ENCODE peak calls at places on chromosomes 1 and 21, in four cellular contexts. One of them, this sample, is unnamed.

GRCh38 chr1:151790940-151791651 is 796 bp upstream of the TDRKH start:
- DNase-seq in uterus: no peak
- DNase-seq in hepatocyte: peak; percentile 41
- DNase-seq in fibroblast of lung: no peak
- DNase-seq in this sample: no peak

GRCh38 chr1:230308039-230308438 is 118.1 kb downstream of the PGBD5 start:
- DNase-seq in uterus: peak; percentile 77
- DNase-seq in hepatocyte: peak; percentile 52
- DNase-seq in fibroblast of lung: peak; percentile 65
- DNase-seq in this sample: no peak

GRCh38 chr1:60859111-60859510 is 223.2 kb upstream of the NFIA start:
- DNase-seq in uterus: no peak
- DNase-seq in hepatocyte: no peak
- DNase-seq in fibroblast of lung: no peak
- DNase-seq in this sample: no peak

GRCh38 chr1:6823822-6824221 is 38.6 kb downstream of the CAMTA1 start:
- DNase-seq in uterus: no peak
- DNase-seq in hepatocyte: no peak
- DNase-seq in fibroblast of lung: no peak
- DNase-seq in this sample: no peak

GRCh38 chr1:156506450-156506849 is 5.9 kb upstream of the MEF2D start:
- DNase-seq in uterus: no peak
- DNase-seq in hepatocyte: no peak
- DNase-seq in fibroblast of lung: no peak
- DNase-seq in this sample: no peak

GRCh38 chr1:24507423-24507804 is 4.8 kb downstream of the RCAN3 start:
- DNase-seq in uterus: no peak
- DNase-seq in hepatocyte: no peak
- DNase-seq in fibroblast of lung: no peak
- DNase-seq in this sample: no peak

GRCh38 chr1:235739124-235739523 is 89.5 kb upstream of the GNG4 start:
- DNase-seq in uterus: no peak
- DNase-seq in hepatocyte: no peak
- DNase-seq in fibroblast of lung: peak; percentile 69
- DNase-seq in this sample: no peak

GRCh38 chr21:21290751-21291150 is 292.5 kb downstream of the NCAM2 start:
- DNase-seq in uterus: no peak
- DNase-seq in hepatocyte: no peak
- DNase-seq in fibroblast of lung: no peak
- DNase-seq in this sample: no peak

GRCh38 chr1:7373936-7374760 is 396.9 kb upstream of the VAMP3 start:
- DNase-seq in uterus: no peak
- DNase-seq in hepatocyte: no peak
- DNase-seq in fibroblast of lung: peak; percentile 27
- DNase-seq in this sample: no peak

GRCh38 chr1:9375912-9376311 is 83.2 kb downstream of the SPSB1 start:
- DNase-seq in uterus: peak; percentile 80
- DNase-seq in hepatocyte: no peak
- DNase-seq in fibroblast of lung: no peak
- DNase-seq in this sample: no peak

GRCh38 chr1:32592953-32593352 is 53.7 kb downstream of the ZBTB8A start:
- DNase-seq in uterus: no peak
- DNase-seq in hepatocyte: no peak
- DNase-seq in fibroblast of lung: peak; percentile 17
- DNase-seq in this sample: no peak

GRCh38 chr1:246095441-246095840 is 411.6 kb downstream of the SMYD3 start:
- DNase-seq in uterus: no peak
- DNase-seq in hepatocyte: no peak
- DNase-seq in fibroblast of lung: no peak
- DNase-seq in this sample: no peak

GRCh38 chr1:156852414-156852874 is 6.5 kb downstream of the INSRR start:
- DNase-seq in uterus: peak; percentile 50
- DNase-seq in hepatocyte: no peak
- DNase-seq in fibroblast of lung: peak; percentile 48
- DNase-seq in this sample: no peak

GRCh38 chr1:59096501-59096900 is 200.4 kb upstream of the FGGY start:
- DNase-seq in uterus: no peak
- DNase-seq in hepatocyte: no peak
- DNase-seq in fibroblast of lung: no peak
- DNase-seq in this sample: no peak

GRCh38 chr1:66267211-66267940 is 266.6 kb upstream of the SGIP1 start:
- DNase-seq in uterus: no peak
- DNase-seq in hepatocyte: no peak
- DNase-seq in fibroblast of lung: peak; percentile 39
- DNase-seq in this sample: peak; percentile 59

GRCh38 chr1:244552336-244552735 is 91.3 kb downstream of the CATSPERE start:
- DNase-seq in uterus: no peak
- DNase-seq in hepatocyte: no peak
- DNase-seq in fibroblast of lung: no peak
- DNase-seq in this sample: no peak

GRCh38 chr1:212914789-212915188 is 35.6 kb upstream of the VASH2 start:
- DNase-seq in uterus: no peak
- DNase-seq in hepatocyte: no peak
- DNase-seq in fibroblast of lung: no peak
- DNase-seq in this sample: no peak

GRCh38 chr1:114201486-114201885 is 47.8 kb upstream of the SYT6 start:
- DNase-seq in uterus: no peak
- DNase-seq in hepatocyte: no peak
- DNase-seq in fibroblast of lung: no peak
- DNase-seq in this sample: no peak

GRCh38 chr1:114196992-114197907 is 43.6 kb upstream of the SYT6 start:
- DNase-seq in uterus: no peak
- DNase-seq in hepatocyte: no peak
- DNase-seq in fibroblast of lung: no peak
- DNase-seq in this sample: peak; percentile 96

GRCh38 chr1:114203722-114204121 is 50.1 kb upstream of the SYT6 start:
- DNase-seq in uterus: no peak
- DNase-seq in hepatocyte: no peak
- DNase-seq in fibroblast of lung: no peak
- DNase-seq in this sample: no peak

GRCh38 chr1:114195819-114196218 is 42.1 kb upstream of the SYT6 start:
- DNase-seq in uterus: no peak
- DNase-seq in hepatocyte: no peak
- DNase-seq in fibroblast of lung: no peak
- DNase-seq in this sample: peak; percentile 80

DNA sequence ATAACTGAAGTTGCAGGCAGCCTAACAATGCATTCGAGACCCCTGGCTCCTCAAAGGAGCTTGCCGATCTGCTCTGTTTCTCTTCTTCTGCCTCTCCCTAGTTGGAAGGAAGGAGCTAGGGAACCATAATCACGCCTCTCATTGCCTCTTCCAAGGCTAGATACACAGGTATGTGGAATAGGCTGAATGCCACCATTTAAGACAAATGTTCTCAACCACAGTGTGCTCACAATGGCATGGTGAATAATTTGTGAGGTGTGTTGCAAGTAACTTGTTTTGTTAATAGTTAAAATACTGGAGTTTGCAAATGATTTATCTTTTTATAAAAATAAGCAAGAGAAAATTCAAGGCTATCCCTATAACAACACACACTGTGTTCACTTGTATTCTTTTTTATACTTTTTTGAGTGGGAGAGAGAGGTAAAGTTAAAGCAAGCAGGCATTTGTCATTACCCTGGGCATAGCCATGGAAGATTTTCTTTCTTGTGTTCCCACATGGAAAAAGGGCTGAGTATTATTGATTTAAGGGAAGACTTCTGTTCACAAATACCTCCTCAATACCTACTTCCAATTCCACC is 45.4 kb upstream of the SYT6 start:
- DNase-seq in uterus: no peak
- DNase-seq in hepatocyte: no peak
- DNase-seq in fibroblast of lung: no peak
- DNase-seq in this sample: no peak
- H3K27ac ChIP-seq in uterus: no peak overlapping the region
- H3K27ac ChIP-seq in hepatocyte: no peak overlapping the region
- H3K27ac ChIP-seq in fibroblast of lung: no peak overlapping the region
- H3K27ac ChIP-seq in this sample: peak overlapping the region; percentile 99

GRCh38 chr1:63829349-63830327 is 55.8 kb downstream of the ROR1 start:
- DNase-seq in uterus: no peak
- DNase-seq in hepatocyte: no peak
- DNase-seq in fibroblast of lung: peak; percentile 78
- DNase-seq in this sample: peak; percentile 72

GRCh38 chr1:63827411-63828321 is 53.8 kb downstream of the ROR1 start:
- DNase-seq in uterus: no peak
- DNase-seq in hepatocyte: no peak
- DNase-seq in fibroblast of lung: peak; percentile 53
- DNase-seq in this sample: no peak

GRCh38 chr1:63825111-63825510 is 51.3 kb downstream of the ROR1 start:
- DNase-seq in uterus: no peak
- DNase-seq in hepatocyte: no peak
- DNase-seq in fibroblast of lung: no peak
- DNase-seq in this sample: no peak

GRCh38 chr1:63831409-63831808 is 57.6 kb downstream of the ROR1 start:
- DNase-seq in uterus: no peak
- DNase-seq in hepatocyte: no peak
- DNase-seq in fibroblast of lung: no peak
- DNase-seq in this sample: no peak

GRCh38 chr1:63828322-63829044 is 54.7 kb downstream of the ROR1 start:
- DNase-seq in uterus: no peak
- DNase-seq in hepatocyte: no peak
- DNase-seq in fibroblast of lung: no peak
- DNase-seq in this sample: no peak
- H3K27ac ChIP-seq in uterus: no peak overlapping the region
- H3K27ac ChIP-seq in hepatocyte: no peak overlapping the region
- H3K27ac ChIP-seq in fibroblast of lung: no peak overlapping the region
- H3K27ac ChIP-seq in this sample: peak overlapping the region; percentile 37

DNA sequence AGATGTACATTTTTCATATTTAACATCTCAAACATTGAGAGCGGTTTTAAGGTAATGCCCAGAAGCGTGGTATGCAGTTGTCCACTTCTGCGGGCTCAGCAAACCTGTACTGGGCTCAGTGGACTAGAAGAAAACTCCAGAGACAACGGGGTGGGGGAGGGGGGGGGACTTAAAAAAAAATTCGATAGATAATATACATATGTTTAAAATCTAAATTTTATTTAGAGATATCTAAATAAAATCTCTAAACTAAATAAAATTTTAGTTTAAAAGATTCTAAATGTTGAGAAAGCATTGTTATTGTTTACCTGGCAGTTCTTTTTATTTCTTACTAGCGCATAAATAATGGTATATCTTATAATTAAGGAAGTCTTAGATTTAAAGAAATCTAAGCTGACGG is 1.1 kb upstream of the IL12RB2 start:
- DNase-seq in uterus: no peak
- DNase-seq in hepatocyte: no peak
- DNase-seq in fibroblast of lung: no peak
- DNase-seq in this sample: no peak
- H3K27ac ChIP-seq in uterus: no peak overlapping the region
- H3K27ac ChIP-seq in hepatocyte: no peak overlapping the region
- H3K27ac ChIP-seq in fibroblast of lung: no peak overlapping the region
- H3K27ac ChIP-seq in this sample: no peak overlapping the region

DNA sequence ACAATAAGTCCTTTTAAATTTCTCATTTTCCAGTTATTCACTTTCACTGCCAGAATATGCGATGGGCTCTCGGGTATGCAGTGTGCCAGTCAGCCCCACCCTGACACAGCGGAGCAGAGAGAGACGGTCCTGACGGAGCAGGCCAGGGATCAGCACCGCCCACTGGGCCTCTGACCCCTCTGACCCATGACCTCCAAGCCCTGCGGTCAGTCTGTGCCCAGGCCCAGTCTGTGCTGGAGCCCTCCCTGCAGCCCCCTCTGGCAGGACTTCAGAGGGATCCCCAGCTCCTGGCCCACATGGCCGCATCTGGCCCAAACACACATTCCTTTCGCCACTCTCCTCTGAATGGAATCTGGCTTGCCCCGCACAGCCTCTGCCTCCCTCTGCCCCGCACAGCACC is 43.5 kb upstream of the COL6A2 start:
- DNase-seq in uterus: no peak
- DNase-seq in hepatocyte: no peak
- DNase-seq in fibroblast of lung: peak; percentile 55
- DNase-seq in this sample: no peak
- H3K27ac ChIP-seq in uterus: peak overlapping the region; percentile 99
- H3K27ac ChIP-seq in hepatocyte: peak overlapping the region; percentile 0
- H3K27ac ChIP-seq in fibroblast of lung: peak overlapping the region; percentile 84
- H3K27ac ChIP-seq in this sample: no peak overlapping the region

DNA sequence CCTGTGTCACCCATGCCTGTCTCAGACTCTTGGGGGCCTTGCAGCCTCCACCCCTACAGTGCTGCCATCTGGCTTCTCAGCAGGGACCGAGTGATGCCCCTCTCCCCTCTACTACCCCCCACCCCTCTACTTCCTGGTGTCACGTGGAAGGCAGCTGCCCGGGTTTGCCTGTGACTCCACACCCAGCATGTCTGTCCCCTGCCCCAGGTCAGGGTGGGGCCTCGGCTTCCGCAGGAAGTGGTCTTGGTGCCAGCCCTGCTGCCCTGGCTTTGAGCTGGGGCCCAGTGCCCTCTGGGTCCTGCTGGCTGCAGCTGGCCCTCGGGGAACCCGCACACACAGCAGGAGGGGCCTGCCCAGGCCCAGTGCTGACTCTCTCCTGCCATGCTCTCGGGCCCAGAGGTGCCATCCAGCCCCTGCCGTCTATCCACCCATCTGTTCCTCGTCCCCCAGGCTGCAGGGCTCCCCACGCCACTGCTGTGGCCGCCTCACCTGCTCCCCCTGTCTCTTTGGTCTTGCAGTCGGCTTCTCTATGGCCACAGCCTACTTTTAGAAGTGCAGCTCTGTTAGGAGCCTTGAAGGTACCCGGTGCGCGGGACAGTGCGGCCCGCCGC is 24.0 kb downstream of the PLCH2 start:
- DNase-seq in uterus: no peak
- DNase-seq in hepatocyte: no peak
- DNase-seq in fibroblast of lung: no peak
- DNase-seq in this sample: no peak
- H3K27ac ChIP-seq in uterus: no peak overlapping the region
- H3K27ac ChIP-seq in hepatocyte: no peak overlapping the region
- H3K27ac ChIP-seq in fibroblast of lung: no peak overlapping the region
- H3K27ac ChIP-seq in this sample: no peak overlapping the region

GRCh38 chr1:150256193-150256548 is 1.4 kb upstream of the CA14 start:
- DNase-seq in uterus: no peak
- DNase-seq in hepatocyte: no peak
- DNase-seq in fibroblast of lung: no peak
- DNase-seq in this sample: peak; percentile 58
- H3K27ac ChIP-seq in uterus: no peak overlapping the region
- H3K27ac ChIP-seq in hepatocyte: peak overlapping the region; percentile 51
- H3K27ac ChIP-seq in fibroblast of lung: no peak overlapping the region
- H3K27ac ChIP-seq in this sample: peak overlapping the region; percentile 80

GRCh38 chr1:202644219-202645096 is 65.8 kb downstream of the SYT2 start:
- DNase-seq in uterus: no peak
- DNase-seq in hepatocyte: no peak
- DNase-seq in fibroblast of lung: no peak
- DNase-seq in this sample: no peak
- H3K27ac ChIP-seq in uterus: no peak overlapping the region
- H3K27ac ChIP-seq in hepatocyte: no peak overlapping the region
- H3K27ac ChIP-seq in fibroblast of lung: no peak overlapping the region
- H3K27ac ChIP-seq in this sample: no peak overlapping the region